ENCODE peak calls at places on chromosomes 7 and 10, in four cellular contexts. X is colonic mucosa, M is kidney, L is mammary epithelial cell. F is an unnamed sample.

GRCh38 chr10:43138757-43139241 is 554 bp downstream of the CSGALNACT2 start:
- DNase-seq in X (no peak), M (no peak), L (peak; percentile 50), F (no peak)

GRCh38 chr7:129771201-129771927 is 159.8 kb downstream of the NRF1 start:
- DNase-seq in X (no peak), L (no peak), M (peak; percentile 64), F (no peak)

GRCh38 chr7:5549096-5549896 is 125.7 kb upstream of the TNRC18 start:
- DNase-seq in X (peak; percentile 87), L (peak; percentile 93), M (no peak), F (peak; percentile 67)

GRCh38 chr10:87675396-87676376 is 16.0 kb downstream of the PAPSS2 start:
- DNase-seq in L (peak; percentile 66), X (no peak), M (no peak), F (no peak)

GRCh38 chr7:151205749-151206148 is 4.5 kb downstream of the H2BK1 start:
- DNase-seq in L (no peak), X (no peak), M (no peak), F (no peak)

GRCh38 chr10:108208732-108209131 is 1044.2 kb upstream of the SORCS1 start:
- DNase-seq in X (no peak), M (no peak), L (no peak), F (no peak)

GRCh38 chr10:79084012-79084971 is 15.5 kb downstream of the ZMIZ1 start:
- DNase-seq in L (peak; percentile 88), M (peak; percentile 98), X (peak; percentile 93), F (peak; percentile 96)

GRCh38 chr7:30906014-30906413 is 5.6 kb upstream of the AQP1 start:
- DNase-seq in M (no peak), X (no peak), L (no peak), F (peak; percentile 88)

GRCh38 chr10:14185501-14186045 is 145.2 kb downstream of the FRMD4A start:
- DNase-seq in M (no peak), X (no peak), L (peak; percentile 100), F (no peak)

GRCh38 chr10:28254290-28254985 is 48.4 kb downstream of the MPP7 start:
- DNase-seq in L (peak; percentile 91), X (no peak), M (no peak), F (no peak)

GRCh38 chr10:124007102-124007772 is 86.2 kb downstream of the CHST15 start:
- DNase-seq in M (peak; percentile 35), X (no peak), L (no peak), F (no peak)

GRCh38 chr7:35647171-35647574 is 47.8 kb downstream of the HERPUD2 start:
- DNase-seq in M (no peak), L (no peak), X (no peak), F (no peak)

GRCh38 chr10:19499291-19499765 is 316.9 kb upstream of the PLXDC2 start:
- DNase-seq in L (no peak), M (no peak), X (no peak), F (no peak)

GRCh38 chr10:12476661-12477060 is 127.3 kb downstream of the CAMK1D start:
- DNase-seq in M (no peak), L (no peak), X (no peak), F (no peak)

GRCh38 chr7:31058122-31058521 is 6.0 kb downstream of the ADCYAP1R1 start:
- DNase-seq in X (no peak), L (peak; percentile 20), M (no peak), F (no peak)

GRCh38 chr7:148662646-148663045 is 36.1 kb upstream of the CUL1 start:
- DNase-seq in M (no peak), L (peak; percentile 11), X (no peak), F (no peak)

GRCh38 chr7:158399762-158400161 is 187.9 kb downstream of the PTPRN2 start:
- DNase-seq in M (no peak), X (no peak), L (no peak), F (peak; percentile 35)

GRCh38 chr10:116743266-116744064 is 1.1 kb upstream of the HSPA12A start:
- DNase-seq in L (no peak), X (no peak), M (no peak), F (no peak)

GRCh38 chr7:13821152-13821787 is 168.2 kb downstream of the ETV1 start:
- DNase-seq in L (peak; percentile 20), M (no peak), X (peak; percentile 29), F (no peak)

GRCh38 chr7:117019786-117020604 is 66.7 kb downstream of the ST7 start:
- DNase-seq in X (peak; percentile 39), L (peak; percentile 92), M (peak; percentile 72), F (peak; percentile 50)

GRCh38 chr10:34638405-34639054 is 176.6 kb downstream of the PARD3 start:
- DNase-seq in L (peak; percentile 61), M (peak; percentile 92), X (peak; percentile 88), F (peak; percentile 80)

GRCh38 chr7:2734761-2735571 is 47.0 kb downstream of the AMZ1 start:
- DNase-seq in M (peak; percentile 78), X (no peak), L (no peak), F (no peak)

GRCh38 chr7:101159696-101160674 is 5.4 kb downstream of the VGF start:
- DNase-seq in L (peak; percentile 40), X (no peak), M (no peak), F (no peak)

GRCh38 chr10:69438531-69439349 is 12.5 kb upstream of the TSPAN15 start:
- DNase-seq in L (peak; percentile 74), X (no peak), M (no peak), F (no peak)

GRCh38 chr10:77981281-77981680 is 48.0 kb downstream of the POLR3A start:
- DNase-seq in L (no peak), X (no peak), M (no peak), F (no peak)

GRCh38 chr10:75877877-75878276 is 446.5 kb downstream of the LRMDA start:
- DNase-seq in M (no peak), X (no peak), L (no peak), F (no peak)

GRCh38 chr7:377069-378040 is 87.4 kb downstream of the FOXL3 start:
- DNase-seq in X (peak; percentile 16), L (no peak), M (peak; percentile 77), F (peak; percentile 43)

DNA sequence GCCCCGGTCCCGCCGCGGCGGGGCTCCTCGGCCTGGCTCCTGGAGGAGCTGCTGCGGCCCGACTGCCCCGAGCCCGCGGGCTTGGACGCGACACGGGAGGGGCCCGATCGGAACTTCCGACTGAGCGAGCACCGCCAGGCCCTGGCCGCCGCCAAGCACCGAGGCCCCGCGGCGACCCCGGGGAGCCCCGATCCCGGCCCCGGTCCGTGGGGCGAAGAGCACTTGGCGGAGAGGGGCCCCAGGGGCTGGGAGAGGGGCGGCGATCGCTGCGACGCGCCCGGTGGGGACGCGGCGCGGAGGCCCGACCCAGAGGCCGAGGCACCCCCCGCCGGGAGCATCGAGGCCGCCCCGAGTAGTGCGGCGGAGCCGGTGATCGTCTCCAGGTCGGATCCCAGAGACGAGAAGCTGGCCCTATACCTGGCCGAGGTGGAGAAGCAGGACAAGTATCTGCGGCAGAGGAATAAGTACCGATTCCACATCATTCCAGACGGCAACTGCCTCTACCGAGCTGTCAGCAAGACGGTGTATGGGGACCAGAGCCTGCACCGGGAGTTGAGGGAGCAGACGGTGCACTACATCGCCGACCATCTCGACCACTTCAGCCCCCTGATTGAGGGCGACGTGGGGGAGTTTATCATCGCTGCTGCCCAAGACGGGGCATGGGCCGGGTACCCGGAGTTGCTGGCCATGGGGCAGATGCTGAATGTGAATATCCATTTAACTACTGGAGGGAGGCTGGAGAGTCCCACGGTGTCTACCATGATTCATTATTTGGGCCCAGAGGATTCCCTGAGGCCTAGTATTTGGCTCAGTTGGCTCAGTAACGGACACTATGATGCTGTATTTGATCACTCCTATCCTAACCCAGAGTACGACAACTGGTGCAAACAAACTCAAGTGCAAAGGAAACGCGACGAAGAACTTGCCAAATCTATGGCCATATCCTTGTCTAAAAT is 1.3 kb downstream of the OTUD1 start:
- DNase-seq in L (peak; percentile 53), X (peak; percentile 42), M (peak; percentile 83), F (peak; percentile 69)
- H3K27ac ChIP-seq in L (peak overlapping the region; percentile 61), X (peak overlapping the region; percentile 95), M (peak overlapping the region; percentile 84), F (peak overlapping the region; percentile 96)

DNA sequence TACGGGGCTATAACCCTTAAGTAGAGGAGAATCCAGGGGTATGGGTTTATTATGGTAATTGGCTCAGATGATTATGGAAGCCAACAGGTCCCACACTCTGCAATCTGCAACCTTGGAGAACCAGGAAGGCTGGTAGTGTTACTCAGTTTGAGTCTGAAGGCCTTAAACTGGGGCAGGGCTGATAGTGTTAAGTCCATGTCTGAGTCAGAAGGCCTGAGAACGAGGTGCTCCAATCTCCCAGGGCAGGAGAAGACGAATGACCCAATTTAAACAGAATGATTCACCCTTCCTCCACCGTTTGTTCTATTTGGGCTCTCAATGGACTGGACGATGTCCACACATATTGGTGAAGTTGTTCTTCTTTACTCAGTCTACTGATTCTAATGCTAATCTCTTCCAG is 244.5 kb upstream of the PTER start:
- DNase-seq in X (no peak), M (no peak), L (peak; percentile 28), F (no peak)
- H3K4me3 ChIP-seq in X (no peak overlapping the region), M (no peak overlapping the region), L (no peak overlapping the region), F (no peak overlapping the region)

GRCh38 chr7:146731185-146731584 is 614.6 kb downstream of the CNTNAP2 start:
- DNase-seq in L (no peak), M (no peak), X (no peak), F (no peak)

GRCh38 chr7:146740039-146740438 is 623.4 kb downstream of the CNTNAP2 start:
- DNase-seq in X (no peak), M (no peak), L (no peak), F (no peak)

GRCh38 chr7:146735992-146736391 is 619.4 kb downstream of the CNTNAP2 start:
- DNase-seq in L (no peak), M (no peak), X (no peak), F (no peak)

DNA sequence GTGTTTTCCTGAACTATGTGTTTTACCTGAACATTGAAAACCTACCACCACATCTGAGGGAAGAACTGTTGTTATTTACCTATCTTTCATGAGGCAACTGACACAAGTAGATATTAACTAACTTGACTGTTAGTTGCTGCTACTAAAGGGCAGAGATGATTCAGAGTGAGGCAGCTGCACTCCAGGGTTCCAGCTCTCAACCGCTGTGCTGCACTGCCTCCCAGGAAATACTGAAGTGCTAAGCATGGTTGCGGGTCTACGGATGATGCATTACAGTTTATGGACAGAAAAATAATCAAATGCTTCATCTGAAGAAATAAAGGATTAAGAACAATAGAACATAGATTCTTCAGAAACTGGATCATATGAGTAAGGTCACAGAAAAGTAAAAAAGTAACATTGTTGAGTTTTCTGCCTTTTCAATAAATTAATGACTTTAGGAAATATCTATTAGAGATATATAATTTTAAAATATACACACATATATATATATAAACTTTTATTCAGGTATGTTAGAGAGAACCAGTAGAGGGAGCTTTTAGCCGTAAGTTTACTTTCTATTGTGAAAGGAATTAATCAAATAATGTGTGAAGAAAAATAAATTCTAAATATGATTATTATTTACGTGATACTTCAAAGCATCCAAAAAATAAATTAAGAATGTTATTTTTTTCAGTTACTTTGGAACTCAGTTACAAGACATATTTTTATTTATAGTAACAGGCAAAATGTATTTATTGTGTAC is 620.0 kb downstream of the CNTNAP2 start:
- DNase-seq in M (no peak), L (no peak), X (no peak), F (no peak)
- TF ChIP-seq CTCF in M (no peak), L (no peak), X (no peak), F (no peak)

DNA sequence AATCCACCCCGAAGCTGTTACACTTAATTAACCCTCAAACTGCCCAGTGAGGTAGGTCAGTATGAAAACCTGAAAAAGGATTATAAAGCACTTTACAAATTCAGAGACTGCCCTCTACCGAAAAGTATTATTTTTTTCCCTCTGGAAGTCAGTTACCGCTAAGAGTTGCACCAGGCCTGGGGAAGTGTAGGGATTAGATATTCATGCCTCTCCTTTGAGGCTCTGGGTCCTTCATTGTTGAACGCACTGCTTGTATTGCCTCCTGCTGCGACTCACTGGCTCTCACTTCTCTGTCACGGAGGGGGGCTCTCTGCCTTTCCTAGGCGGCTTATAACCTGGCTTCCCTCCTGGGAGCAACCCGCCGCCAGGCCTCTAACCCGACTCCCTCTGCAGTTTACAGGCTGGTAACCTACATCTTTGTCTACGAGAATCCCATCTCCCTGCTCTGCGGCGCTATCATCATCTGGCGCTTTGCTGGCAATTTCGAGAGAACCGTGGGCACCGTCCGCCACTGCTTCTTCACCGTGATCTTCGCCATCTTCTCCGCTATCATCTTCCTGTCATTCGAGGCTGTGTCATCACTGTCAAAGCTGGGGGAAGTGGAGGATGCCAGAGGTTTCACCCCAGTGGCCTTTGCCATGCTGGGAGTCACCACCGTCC is 2.7 kb downstream of the RHBDD2 start:
- DNase-seq in X (no peak), M (peak; percentile 49), L (no peak), F (peak; percentile 25)
- H3K27ac ChIP-seq in X (no peak overlapping the region), M (no peak overlapping the region), L (no peak overlapping the region), F (no peak overlapping the region)

F was measured in lower lobe of right lung.